ENCODE peak calls at places on chromosome 11, in nine cellular contexts. V is DMS 273 treated with DMSO at 0.1 percent for 48 hours; C is NCI-H748 treated with DMSO at 0.1 percent for 48 hours; L is suprapubic skin; R is epithelial cell of prostate; U is colonic mucosa; M is renal cortical epithelial cell; G is activated CD4-positive, alpha-beta T cell treated with anti-CD3 and anti-CD28 coated beads, Interleukin-2, amount 10 ng/mL, durations not matched to agents 7 days and 5 days; W is retinal pigment epithelial cell. X is an unnamed sample.

GRCh38 chr11:11553595-11553994 is 68.2 kb downstream of the GALNT18 start:
- DNase-seq in W (no peak), R (no peak), M (no peak), L (no peak), V (no peak), C (no peak), U (no peak), G (no peak), X (no peak)

GRCh38 chr11:8870461-8871282 is 40.3 kb upstream of the AKIP1 start:
- DNase-seq in R (peak), C (peak), M (peak), W (no peak), U (peak), L (peak), G (peak), V (peak), X (peak)

GRCh38 chr11:17643506-17644405 is 75.6 kb upstream of the MYOD1 start:
- DNase-seq in R (no peak), L (no peak), C (no peak), W (no peak), M (no peak), U (no peak), G (no peak), V (no peak), X (no peak)

GRCh38 chr11:17277024-17277584 is 565 bp downstream of the NUCB2 start:
- DNase-seq in M (peak), W (no peak), C (peak), L (no peak), R (no peak), V (no peak), G (peak), U (no peak), X (peak)

GRCh38 chr11:1555713-1556153 is 16.3 kb downstream of the DUSP8 start:
- DNase-seq in U (no peak), W (no peak), R (no peak), L (no peak), C (no peak), G (no peak), M (no peak), V (no peak), X (no peak)

GRCh38 chr11:37177721-37178120 is 579.7 kb upstream of the RAG2 start:
- DNase-seq in L (no peak), C (no peak), V (no peak), M (no peak), R (no peak), W (no peak), U (no peak), G (no peak), X (no peak)

GRCh38 chr11:2559527-2560311 is 114.9 kb downstream of the KCNQ1 start:
- DNase-seq in V (no peak), L (no peak), U (no peak), G (no peak), W (no peak), R (no peak), M (no peak), C (no peak), X (no peak)

GRCh38 chr11:68369756-68370155 is 57.4 kb downstream of the LRP5 start:
- DNase-seq in V (no peak), C (no peak), G (no peak), L (no peak), M (no peak), R (no peak), W (no peak), U (no peak), X (no peak)

GRCh38 chr11:46914363-46914762 is 4.0 kb downstream of the LRP4 start:
- DNase-seq in G (no peak), R (no peak), V (no peak), C (no peak), M (peak), W (no peak), U (no peak), L (no peak), X (no peak)

GRCh38 chr11:28146123-28146751 is 38.0 kb downstream of the METTL15 start:
- DNase-seq in M (peak), C (no peak), R (peak), W (peak), U (no peak), V (no peak), G (no peak), L (no peak), X (no peak)

GRCh38 chr11:72890881-72891280 is 76.7 kb downstream of the ATG16L2 start:
- DNase-seq in R (no peak), V (no peak), G (no peak), M (no peak), C (no peak), W (no peak), L (no peak), U (no peak), X (no peak)

GRCh38 chr11:115499891-115500290 is 4.3 kb downstream of the CADM1 start:
- DNase-seq in U (no peak), W (no peak), C (no peak), R (no peak), L (no peak), G (no peak), V (no peak), M (no peak), X (no peak)

GRCh38 chr11:1392111-1392510 is 2.4 kb downstream of the BRSK2 start:
- DNase-seq in U (no peak), C (no peak), G (no peak), M (no peak), L (no peak), V (no peak), R (no peak), W (no peak), X (no peak)

GRCh38 chr11:11243790-11244469 is 109.1 kb downstream of the CSNK2A3 start:
- DNase-seq in G (no peak), R (no peak), U (no peak), V (no peak), W (peak), M (peak), C (peak), L (no peak), X (peak)

GRCh38 chr11:10116588-10116987 is 177.4 kb downstream of the SBF2 start:
- DNase-seq in L (no peak), M (no peak), G (no peak), C (no peak), U (no peak), W (no peak), R (no peak), V (no peak), X (no peak)

GRCh38 chr11:77406396-77406795 is 67.5 kb downstream of the PAK1 start:
- DNase-seq in C (no peak), R (no peak), V (no peak), U (no peak), W (no peak), M (no peak), L (no peak), G (no peak), X (peak)

X was measured in DMS153.